ENCODE peak calls at places on chromosomes 2 and 18, in nine cellular contexts. M, C, Q, S, Y, J, A, P and K are unnamed samples.

GRCh38 chr2:3433339-3433699 is 53.8 kb downstream of the TRAPPC12 start:
- DNase-seq in M (no peak), C (no peak), Q (no peak), S (no peak), Y (no peak), J (no peak), A (no peak), P (no peak), K (no peak)

GRCh38 chr2:102486941-102487702 is 14.1 kb downstream of the SLC9A4 start:
- DNase-seq in M (no peak), C (no peak), Q (no peak), S (no peak), Y (no peak), J (no peak), A (no peak), P (no peak), K (no peak)

GRCh38 chr2:119224391-119224972 is 848 bp downstream of the STEAP3 start:
- DNase-seq in M (no peak), C (no peak), Q (no peak), S (no peak), Y (no peak), J (no peak), A (no peak), P (peak), K (peak)

GRCh38 chr2:109507217-109507616 is 106.5 kb downstream of the SEPTIN10 start:
- DNase-seq in M (no peak), C (no peak), Q (no peak), S (no peak), Y (no peak), J (no peak), A (no peak), P (no peak), K (peak)

GRCh38 chr2:206962966-206963365 is 23.6 kb downstream of the CPO start:
- DNase-seq in M (no peak), C (no peak), Q (no peak), S (no peak), Y (no peak), J (no peak), A (no peak), P (no peak), K (no peak)

GRCh38 chr2:179817181-179817841 is 44.1 kb downstream of the ZNF385B start:
- DNase-seq in M (no peak), C (no peak), Q (no peak), S (no peak), Y (no peak), J (no peak), A (peak), P (no peak), K (no peak)

GRCh38 chr2:96546797-96547196 is 10.2 kb downstream of the ARID5A start:
- DNase-seq in M (no peak), C (no peak), Q (no peak), S (no peak), Y (no peak), J (no peak), A (no peak), P (no peak), K (no peak)

GRCh38 chr2:128372621-128373341 is 54.1 kb upstream of the HS6ST1 start:
- DNase-seq in M (no peak), C (peak), Q (no peak), S (no peak), Y (no peak), J (no peak), A (no peak), P (no peak), K (no peak)

GRCh38 chr2:44547713-44548112 is 186.0 kb downstream of the CAMKMT start:
- DNase-seq in M (no peak), C (no peak), Q (peak), S (no peak), Y (no peak), J (no peak), A (no peak), P (peak), K (no peak)

GRCh38 chr2:72921088-72921851 is 4.0 kb downstream of the EMX1 start:
- DNase-seq in M (no peak), C (no peak), Q (no peak), S (no peak), Y (no peak), J (no peak), A (no peak), P (peak), K (no peak)

GRCh38 chr2:215702116-215702905 is 266.4 kb upstream of the FN1 start:
- DNase-seq in M (peak), C (no peak), Q (no peak), S (no peak), Y (peak), J (no peak), A (no peak), P (no peak), K (no peak)

GRCh38 chr2:215711484-215712034 is 275.7 kb upstream of the FN1 start:
- DNase-seq in M (peak), C (no peak), Q (no peak), S (no peak), Y (peak), J (no peak), A (no peak), P (no peak), K (peak)

GRCh38 chr2:215699698-215700407 is 264.0 kb upstream of the FN1 start:
- DNase-seq in M (no peak), C (no peak), Q (no peak), S (no peak), Y (no peak), J (no peak), A (no peak), P (no peak), K (no peak)

GRCh38 chr2:215707608-215708007 is 271.7 kb upstream of the FN1 start:
- DNase-seq in M (no peak), C (no peak), Q (no peak), S (no peak), Y (no peak), J (no peak), A (no peak), P (no peak), K (no peak)

DNA sequence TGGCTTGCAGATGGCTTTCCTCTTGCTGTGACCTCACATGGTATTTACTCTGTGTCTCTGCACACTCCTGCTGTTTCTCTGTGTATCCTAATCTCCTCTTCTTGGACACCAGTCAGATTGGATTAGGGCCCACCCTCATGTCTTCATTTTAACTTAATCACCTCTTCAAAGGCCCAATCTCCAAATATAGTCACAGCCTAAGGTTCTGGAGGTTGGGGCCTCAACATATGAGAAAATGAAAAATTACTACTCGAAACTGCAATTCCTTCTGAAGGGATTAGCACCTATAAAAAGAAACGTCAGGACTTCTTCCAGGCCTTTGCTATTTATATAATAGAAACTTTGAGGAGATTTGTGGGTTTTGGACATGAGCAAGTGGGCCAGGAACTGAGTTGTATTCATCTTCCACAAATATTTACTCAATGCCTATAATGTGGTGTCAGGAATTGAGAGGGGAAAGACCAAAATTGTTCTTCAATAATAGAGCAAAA is 269.9 kb upstream of the FN1 start:
- DNase-seq in M (peak), C (no peak), Q (no peak), S (no peak), Y (no peak), J (no peak), A (no peak), P (no peak), K (no peak)
- TF ChIP-seq MAX in M (no peak), C (no peak), Q (no peak), S (no peak), Y (no peak), J (no peak), A (no peak), P (no peak), K (no peak)

GRCh38 chr2:237700583-237701032 is 73.2 kb downstream of the LRRFIP1 start:
- DNase-seq in M (no peak), C (no peak), Q (no peak), S (no peak), Y (no peak), J (peak), A (no peak), P (peak), K (peak)
- TF ChIP-seq MAX in M (no peak), C (no peak), Q (no peak), S (no peak), Y (no peak), J (no peak), A (no peak), P (no peak), K (no peak)

GRCh38 chr18:48534364-48534763 is 4.5 kb upstream of the CTIF start:
- DNase-seq in M (peak), C (no peak), Q (no peak), S (no peak), Y (no peak), J (no peak), A (no peak), P (no peak), K (no peak)
- TF ChIP-seq MAX in M (no peak), C (no peak), Q (no peak), S (no peak), Y (no peak), J (no peak), A (no peak), P (no peak), K (no peak)

GRCh38 chr2:43239981-43240761 is 13.8 kb upstream of the ZFP36L2 start:
- DNase-seq in M (no peak), C (no peak), Q (no peak), S (no peak), Y (no peak), J (no peak), A (no peak), P (no peak), K (peak)
- TF ChIP-seq MAX in M (no peak), C (no peak), Q (no peak), S (no peak), Y (no peak), J (no peak), A (no peak), P (no peak), K (no peak)

DNA sequence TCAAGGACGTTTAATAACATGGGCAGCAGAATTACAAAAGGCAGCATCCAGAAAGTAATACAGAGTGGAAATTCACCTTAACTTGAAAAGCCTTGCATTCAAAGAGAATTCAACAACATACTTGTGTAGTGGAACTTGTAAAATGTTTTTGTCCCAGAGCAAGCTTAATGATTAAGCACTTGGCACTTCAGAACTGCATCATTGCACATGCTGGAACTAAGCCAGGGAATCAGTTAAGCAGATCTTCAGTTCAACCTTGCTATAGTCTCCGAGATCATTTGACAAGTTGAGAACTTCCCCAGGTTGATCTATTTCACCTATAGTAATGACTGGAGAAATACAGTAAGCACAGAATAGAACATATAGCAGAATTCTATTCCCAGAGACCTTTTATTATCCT is 1337.2 kb upstream of the NXPH2 start:
- DNase-seq in M (no peak), C (no peak), Q (no peak), S (no peak), Y (no peak), J (no peak), A (no peak), P (no peak), K (no peak)
- TF ChIP-seq MAX in M (no peak), C (no peak), Q (no peak), S (no peak), Y (no peak), J (no peak), A (no peak), P (no peak), K (no peak)

GRCh38 chr2:151395509-151396374 is 14.0 kb upstream of the RIF1 start:
- DNase-seq in M (peak), C (no peak), Q (peak), S (no peak), Y (no peak), J (no peak), A (no peak), P (no peak), K (peak)
- TF ChIP-seq MAX in M (no peak), C (no peak), Q (no peak), S (no peak), Y (no peak), J (no peak), A (no peak), P (no peak), K (no peak)

GRCh38 chr2:157899125-157899839 is 23.2 kb upstream of the ACVR1 start:
- DNase-seq in M (no peak), C (no peak), Q (peak), S (no peak), Y (no peak), J (no peak), A (no peak), P (no peak), K (no peak)
- TF ChIP-seq MAX in M (no peak), C (no peak), Q (no peak), S (no peak), Y (no peak), J (no peak), A (no peak), P (no peak), K (no peak)

GRCh38 chr18:58569490-58569911 is 59.4 kb downstream of the ALPK2 start:
- DNase-seq in M (no peak), C (no peak), Q (no peak), S (no peak), Y (peak), J (no peak), A (no peak), P (no peak), K (no peak)

GRCh38 chr18:58567453-58568196 is 61.3 kb downstream of the ALPK2 start:
- DNase-seq in M (peak), C (no peak), Q (no peak), S (no peak), Y (peak), J (no peak), A (no peak), P (no peak), K (no peak)

GRCh38 chr18:58572680-58573079 is 56.2 kb downstream of the ALPK2 start:
- DNase-seq in M (no peak), C (no peak), Q (no peak), S (no peak), Y (no peak), J (no peak), A (no peak), P (no peak), K (no peak)

GRCh38 chr18:58572181-58572580 is 56.7 kb downstream of the ALPK2 start:
- DNase-seq in M (peak), C (no peak), Q (no peak), S (no peak), Y (no peak), J (no peak), A (no peak), P (no peak), K (no peak)

DNA sequence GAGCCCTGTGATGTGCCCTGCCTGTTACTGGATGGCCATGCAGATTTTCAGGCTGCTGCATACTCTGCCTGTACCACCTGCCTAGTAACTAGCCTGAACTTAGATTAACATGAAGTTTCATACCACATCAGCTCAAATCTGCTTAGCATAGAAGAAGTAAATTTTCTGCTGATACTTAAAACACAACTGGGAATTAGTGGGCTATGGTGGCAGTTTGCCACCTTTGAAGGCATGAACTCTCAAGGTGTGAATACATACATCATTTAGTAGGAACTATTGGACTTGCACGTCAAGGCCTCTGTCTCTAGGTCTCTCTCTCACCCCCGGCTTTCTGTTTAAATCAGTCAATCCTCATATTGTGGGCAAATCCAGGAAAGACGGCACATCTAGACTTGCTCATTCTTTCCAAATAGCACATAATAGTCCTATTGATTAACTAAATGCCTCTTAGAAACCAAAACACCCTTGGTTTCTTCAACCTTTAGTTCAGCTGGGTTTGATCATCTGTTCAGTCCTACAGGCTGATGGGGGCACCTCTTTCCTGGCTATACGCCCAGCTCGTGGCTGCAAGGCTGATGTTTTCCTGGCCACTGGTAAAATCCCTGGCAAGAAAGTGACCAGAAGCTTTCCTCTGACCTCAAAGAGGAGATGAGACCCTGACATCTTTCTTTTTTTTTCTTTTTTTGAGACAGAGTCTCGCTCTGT is 58.4 kb downstream of the ALPK2 start:
- DNase-seq in M (no peak), C (no peak), Q (no peak), S (no peak), Y (no peak), J (no peak), A (no peak), P (no peak), K (no peak)
- TF ChIP-seq MAX in M (no peak), C (no peak), Q (no peak), S (no peak), Y (no peak), J (no peak), A (no peak), P (no peak), K (no peak)